ENCODE peak calls at places on chromosomes 5 and 9, in seven cellular contexts. L, P, M, N, K, E and Y are unnamed samples.

GRCh38 chr5:88672644-88673493 is 210.1 kb downstream of the MEF2C start:
- DNase-seq in P (no peak), M (no peak), E (no peak), K (no peak), N (no peak), L (no peak), Y (no peak)

GRCh38 chr9:91424403-91425176 is 958 bp upstream of the NFIL3 start:
- DNase-seq in N (peak; percentile 94), L (peak; percentile 83), M (peak; percentile 66), P (peak; percentile 95), E (peak; percentile 88), K (peak; percentile 94), Y (peak; percentile 61)

GRCh38 chr5:63255609-63256008 is 677.0 kb downstream of the LRRC70 start:
- DNase-seq in K (no peak), M (no peak), P (no peak), N (no peak), E (no peak), L (no peak), Y (no peak)

GRCh38 chr9:91047993-91048607 is 246.5 kb downstream of the SYK start:
- DNase-seq in E (no peak), L (no peak), N (peak; percentile 73), P (no peak), M (peak; percentile 74), K (peak; percentile 87), Y (no peak)

GRCh38 chr5:41412496-41412895 is 97.9 kb downstream of the PLCXD3 start:
- DNase-seq in K (no peak), E (no peak), P (no peak), N (no peak), L (no peak), M (no peak), Y (no peak)

GRCh38 chr9:89122944-89123343 is 55.7 kb downstream of the SHC3 start:
- DNase-seq in P (no peak), L (no peak), K (peak; percentile 83), E (no peak), N (peak; percentile 57), M (peak; percentile 9), Y (no peak)

GRCh38 chr9:107260437-107261081 is 22.5 kb upstream of the RAD23B start:
- DNase-seq in E (no peak), K (no peak), N (no peak), M (peak; percentile 49), L (no peak), P (no peak), Y (no peak)

GRCh38 chr5:168075387-168075786 is 216.1 kb upstream of the WWC1 start:
- DNase-seq in N (no peak), E (no peak), P (no peak), L (no peak), M (no peak), K (no peak), Y (no peak)

GRCh38 chr5:151184316-151185042 is 26.9 kb upstream of the ANXA6 start:
- DNase-seq in E (no peak), M (no peak), P (no peak), L (no peak), N (peak; percentile 25), K (no peak), Y (no peak)

GRCh38 chr9:95025213-95026170 is 292.0 kb downstream of the FANCC start:
- DNase-seq in M (peak; percentile 37), P (peak; percentile 71), E (peak; percentile 68), N (peak; percentile 97), L (peak; percentile 70), K (peak; percentile 90), Y (no peak)

GRCh38 chr9:77016526-77017504 is 2.6 kb upstream of the FOXB2 start:
- DNase-seq in K (no peak), E (no peak), M (no peak), L (no peak), P (no peak), N (no peak), Y (no peak)

GRCh38 chr5:157106668-157107461 is 2.0 kb downstream of the HAVCR2 start:
- DNase-seq in M (no peak), P (peak; percentile 82), K (no peak), N (no peak), E (peak; percentile 33), L (no peak), Y (no peak)

GRCh38 chr5:40383719-40384651 is 295.7 kb upstream of the PTGER4 start:
- DNase-seq in N (peak; percentile 64), K (peak; percentile 58), M (peak; percentile 69), L (no peak), P (no peak), E (no peak), Y (no peak)

GRCh38 chr5:96203761-96204160 is 229.3 kb downstream of the PCSK1 start:
- DNase-seq in P (no peak), E (no peak), L (no peak), M (peak; percentile 54), N (no peak), K (no peak), Y (no peak)

GRCh38 chr9:105129731-105130130 is 114.7 kb upstream of the SLC44A1 start:
- DNase-seq in E (no peak), L (no peak), K (no peak), N (no peak), P (no peak), M (no peak), Y (no peak)

GRCh38 chr5:159891371-159891770 is 24.9 kb upstream of the ADRA1B start:
- DNase-seq in K (no peak), M (no peak), N (no peak), E (no peak), P (no peak), L (no peak), Y (no peak)

GRCh38 chr9:113990570-113990907 is 87.6 kb downstream of the AMBP start:
- DNase-seq in E (no peak), N (no peak), P (no peak), L (no peak), K (no peak), M (no peak), Y (no peak)

GRCh38 chr5:867300-867699 is 16.5 kb upstream of the ZDHHC11 start:
- DNase-seq in P (peak; percentile 49), K (no peak), E (peak; percentile 9), L (no peak), M (no peak), N (no peak), Y (no peak)

GRCh38 chr5:172540099-172540870 is 86.0 kb upstream of the SH3PXD2B start:
- DNase-seq in P (no peak), L (no peak), K (no peak), E (no peak), M (no peak), N (no peak), Y (no peak)

GRCh38 chr5:16457853-16458252 is 7.7 kb downstream of the ZNF622 start:
- DNase-seq in E (no peak), L (no peak), N (no peak), M (peak; percentile 16), P (no peak), K (no peak), Y (no peak)

GRCh38 chr9:27545471-27545870 is 15.9 kb upstream of the MOB3B start:
- DNase-seq in N (no peak), L (no peak), E (no peak), P (no peak), K (no peak), M (no peak), Y (no peak)

GRCh38 chr9:5562806-5563416 is 52.6 kb downstream of the PDCD1LG2 start:
- DNase-seq in N (no peak), M (peak; percentile 19), E (no peak), L (no peak), P (no peak), K (no peak), Y (no peak)

GRCh38 chr5:132102101-132102701 is 28.6 kb downstream of the CSF2 start:
- DNase-seq in E (no peak), L (no peak), P (no peak), K (no peak), M (peak; percentile 80), N (no peak), Y (peak; percentile 25)

GRCh38 chr9:76897804-76898525 is 7.9 kb downstream of the PRUNE2 start:
- DNase-seq in M (no peak), L (peak; percentile 35), E (no peak), P (no peak), K (no peak), N (no peak), Y (no peak)

DNA sequence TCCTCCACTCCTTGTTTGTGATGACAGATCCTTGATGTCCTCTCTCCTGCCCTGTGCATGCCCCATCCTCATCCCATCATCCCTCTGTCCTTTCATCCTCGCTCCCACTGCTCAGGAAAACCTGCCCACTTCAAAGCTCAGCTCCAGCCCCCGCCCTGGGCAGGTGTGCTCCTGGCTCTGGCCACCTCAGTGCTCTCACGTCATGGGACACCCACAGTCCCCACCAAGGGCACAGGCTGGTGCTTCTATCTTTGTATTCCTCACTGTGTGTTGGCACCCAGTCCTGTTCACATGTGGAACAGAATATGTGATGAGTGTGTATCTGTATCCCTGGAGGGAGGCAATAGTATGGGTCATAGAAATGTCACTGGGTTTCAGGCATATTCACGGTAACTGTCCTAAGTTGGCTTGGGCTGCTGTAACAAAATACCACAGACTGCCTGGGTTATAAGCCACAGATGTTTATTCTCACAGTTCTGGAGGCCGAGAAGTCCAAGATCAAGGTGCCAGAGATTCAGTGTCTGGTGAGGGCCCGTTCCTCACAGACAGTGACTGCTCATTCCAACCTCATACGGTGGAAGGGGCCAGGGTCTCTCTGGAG is 13.5 kb downstream of the GFPT2 start:
- DNase-seq in M (no peak), K (peak; percentile 45), P (peak; percentile 42), L (no peak), E (no peak), N (no peak), Y (no peak)
- H3K4me1 ChIP-seq in M (no peaks in the 10 kb centered on the region), K (peaks cover 2% of the 10 kb centered on the region), P (peaks cover 4% of the 10 kb centered on the region), L (no peaks in the 10 kb centered on the region), E (no peaks in the 10 kb centered on the region), N (no peaks in the 10 kb centered on the region), Y (no peaks in the 10 kb centered on the region)

DNA sequence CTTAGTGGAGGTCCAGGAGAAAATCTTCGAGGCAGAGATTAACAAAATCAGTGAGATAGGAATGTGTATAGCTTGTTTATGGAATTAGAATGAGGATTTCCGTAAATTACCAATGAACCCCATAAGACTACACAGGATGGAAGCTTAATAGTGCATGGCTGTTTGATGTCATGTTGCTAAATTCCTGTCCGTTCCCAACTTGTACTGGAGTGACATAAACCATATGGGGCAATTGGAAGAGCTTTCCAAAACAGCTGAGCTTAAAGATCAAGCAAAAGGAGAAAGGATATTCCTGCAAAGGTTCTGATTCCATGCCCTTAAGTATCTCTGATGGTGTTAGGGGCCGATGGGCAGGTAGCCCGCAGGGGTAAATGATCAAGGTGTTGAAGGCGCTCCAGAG is 17.4 kb downstream of the GLE1 start:
- DNase-seq in P (no peak), N (no peak), K (peak; percentile 20), L (no peak), E (no peak), M (no peak), Y (no peak)
- TF ChIP-seq CTCF in P (no peak), N (no peak), K (no peak), L (no peak), E (no peak), M (no peak), Y (no peak)

DNA sequence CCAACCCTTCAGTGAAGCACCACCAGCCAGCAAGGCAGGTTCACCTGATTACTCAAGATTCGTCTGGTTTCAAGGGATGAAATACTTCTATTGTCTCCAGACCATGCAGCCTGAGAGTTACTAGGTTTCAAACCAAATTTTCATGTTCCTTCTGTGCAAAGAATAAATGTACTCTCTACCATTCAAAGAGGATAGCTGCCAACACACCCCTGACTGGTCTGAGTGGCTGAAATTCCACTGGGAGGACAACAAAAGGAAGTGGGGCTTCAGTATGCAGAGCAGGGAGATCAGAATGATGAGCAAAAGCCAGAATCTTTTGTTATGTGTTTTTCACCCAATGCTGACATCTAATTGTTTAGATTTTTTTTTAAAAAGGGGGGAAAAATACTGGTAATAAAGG is 356.3 kb downstream of the BNC2 start:
- DNase-seq in K (no peak), L (no peak), P (no peak), N (no peak), M (no peak), E (no peak), Y (no peak)
- H3K4me1 ChIP-seq in K (peaks cover 15% of the 10 kb centered on the region), L (no peaks in the 10 kb centered on the region), P (no peaks in the 10 kb centered on the region), N (peaks cover 12% of the 10 kb centered on the region), M (peaks cover 7% of the 10 kb centered on the region), E (peaks cover 3% of the 10 kb centered on the region), Y (no peaks in the 10 kb centered on the region)

GRCh38 chr5:14871573-14872069 is at the start of gene ANKH:
- DNase-seq in P (peak; percentile 91), N (peak; percentile 84), K (peak; percentile 69), L (peak; percentile 89), E (peak; percentile 85), M (peak; percentile 78), Y (peak; percentile 76)
- TF ChIP-seq CTCF in P (no peak), N (no peak), K (no peak), L (no peak), E (peak; percentile 40), M (peak; percentile 12), Y (no peak)